ENCODE peak calls at places on chromosomes 12 and 14, in four cellular contexts. R, J, S and A are unnamed samples.

GRCh38 chr12:75011120-75011519 is 198.5 kb downstream of the KCNC2 start:
- DNase-seq in R (no peak), J (no peak), S (no peak), A (no peak)

GRCh38 chr12:40917561-40917960 is 225.3 kb downstream of the CNTN1 start:
- DNase-seq in R (no peak), J (no peak), S (no peak), A (no peak)

GRCh38 chr12:7354521-7354920 is 50.6 kb downstream of the ACSM4 start:
- DNase-seq in R (no peak), J (no peak), S (no peak), A (no peak)

GRCh38 chr12:38664661-38665269 is 240.6 kb downstream of the CPNE8 start:
- DNase-seq in R (peak), J (no peak), S (no peak), A (peak)

GRCh38 chr14:102252834-102253801 is 51.8 kb downstream of the MOK start:
- DNase-seq in R (no peak), J (no peak), S (no peak), A (no peak)

GRCh38 chr12:105427883-105428282 is 97.4 kb downstream of the C12orf75 start:
- DNase-seq in R (no peak), J (no peak), S (no peak), A (no peak)

GRCh38 chr12:75120202-75120774 is 89.4 kb downstream of the KCNC2 start:
- DNase-seq in R (no peak), J (no peak), S (no peak), A (no peak)

GRCh38 chr12:107131832-107132616 is 38.7 kb upstream of the CRY1 start:
- DNase-seq in R (peak), J (peak), S (peak), A (no peak)

GRCh38 chr12:113381237-113381636 is 22.4 kb downstream of the SDS start:
- DNase-seq in R (no peak), J (no peak), S (no peak), A (no peak)

GRCh38 chr12:68259318-68259940 is 6.0 kb upstream of the IL22 start:
- DNase-seq in R (no peak), J (no peak), S (no peak), A (peak)

GRCh38 chr12:112938751-112939150 is 477 bp downstream of the OAS3 start:
- DNase-seq in R (no peak), J (no peak), S (no peak), A (no peak)

GRCh38 chr14:96493178-96493577 is 9.0 kb upstream of the PAPOLA start:
- DNase-seq in R (no peak), J (no peak), S (no peak), A (no peak)

GRCh38 chr14:69079188-69079742 is 73.7 kb downstream of the DCAF5 start:
- DNase-seq in R (no peak), J (no peak), S (no peak), A (no peak)

GRCh38 chr14:91154851-91155625 is 41.2 kb downstream of the DGLUCY start:
- DNase-seq in R (no peak), J (no peak), S (peak), A (no peak)

GRCh38 chr12:127538325-127538724 is 728.6 kb upstream of the TMEM132C start:
- DNase-seq in R (no peak), J (no peak), S (no peak), A (no peak)
- TF ChIP-seq BRCA1 in R (no peak), J (no peak), S (no peak), A (no peak)

DNA sequence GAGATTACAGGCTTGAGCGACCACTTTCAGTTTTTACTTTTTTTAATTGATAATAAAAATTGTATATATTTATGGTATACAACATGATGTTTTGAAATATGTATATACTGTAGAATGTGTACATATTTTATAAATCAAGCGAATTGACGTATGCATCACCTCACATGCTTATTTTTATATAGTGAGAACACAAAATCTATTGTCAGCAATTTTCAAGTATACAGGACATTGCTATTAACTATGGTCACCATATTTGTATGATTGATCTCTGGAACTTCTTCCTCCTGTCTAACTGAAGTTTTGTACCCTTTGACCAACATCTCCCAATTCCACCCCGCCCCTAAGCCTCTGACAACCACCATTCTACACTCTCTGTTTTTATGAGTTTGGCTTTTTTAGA is 56.3 kb upstream of the KICS2 start:
- DNase-seq in R (no peak), J (no peak), S (no peak), A (no peak)
- TF ChIP-seq BRCA1 in R (no peak), J (no peak), S (no peak), A (no peak)

GRCh38 chr14:66426451-66426850 is 59.7 kb upstream of the CCDC196 start:
- DNase-seq in R (no peak), J (no peak), S (no peak), A (no peak)
- TF ChIP-seq BRCA1 in R (no peak), J (no peak), S (no peak), A (no peak)

DNA sequence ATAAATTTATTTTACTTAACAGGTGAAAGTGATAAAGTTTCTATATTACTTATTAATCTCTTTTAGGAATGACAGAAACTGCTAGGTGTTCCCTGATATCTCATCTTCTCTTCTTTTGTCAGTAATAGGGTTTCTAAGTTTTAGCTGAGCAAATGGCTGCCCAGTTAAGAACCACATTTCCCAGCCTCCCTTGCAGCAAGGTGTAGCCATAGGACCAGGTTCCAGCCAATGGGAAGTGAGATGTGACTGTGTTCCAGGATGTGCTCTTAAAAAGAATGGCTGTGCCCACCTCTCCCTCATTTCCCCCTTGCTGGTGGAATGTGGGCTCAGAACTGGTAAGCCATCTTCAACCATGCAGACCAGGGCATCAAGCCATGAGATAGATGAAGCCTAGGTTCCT is 165.6 kb downstream of the HELB start:
- DNase-seq in R (no peak), J (no peak), S (peak), A (no peak)
- TF ChIP-seq BRCA1 in R (no peak), J (no peak), S (no peak), A (no peak)

GRCh38 chr14:104448321-104448720 is 131.2 kb upstream of the C14orf180 start:
- DNase-seq in R (no peak), J (no peak), S (no peak), A (no peak)
- TF ChIP-seq BRCA1 in R (no peak), J (no peak), S (no peak), A (no peak)

DNA sequence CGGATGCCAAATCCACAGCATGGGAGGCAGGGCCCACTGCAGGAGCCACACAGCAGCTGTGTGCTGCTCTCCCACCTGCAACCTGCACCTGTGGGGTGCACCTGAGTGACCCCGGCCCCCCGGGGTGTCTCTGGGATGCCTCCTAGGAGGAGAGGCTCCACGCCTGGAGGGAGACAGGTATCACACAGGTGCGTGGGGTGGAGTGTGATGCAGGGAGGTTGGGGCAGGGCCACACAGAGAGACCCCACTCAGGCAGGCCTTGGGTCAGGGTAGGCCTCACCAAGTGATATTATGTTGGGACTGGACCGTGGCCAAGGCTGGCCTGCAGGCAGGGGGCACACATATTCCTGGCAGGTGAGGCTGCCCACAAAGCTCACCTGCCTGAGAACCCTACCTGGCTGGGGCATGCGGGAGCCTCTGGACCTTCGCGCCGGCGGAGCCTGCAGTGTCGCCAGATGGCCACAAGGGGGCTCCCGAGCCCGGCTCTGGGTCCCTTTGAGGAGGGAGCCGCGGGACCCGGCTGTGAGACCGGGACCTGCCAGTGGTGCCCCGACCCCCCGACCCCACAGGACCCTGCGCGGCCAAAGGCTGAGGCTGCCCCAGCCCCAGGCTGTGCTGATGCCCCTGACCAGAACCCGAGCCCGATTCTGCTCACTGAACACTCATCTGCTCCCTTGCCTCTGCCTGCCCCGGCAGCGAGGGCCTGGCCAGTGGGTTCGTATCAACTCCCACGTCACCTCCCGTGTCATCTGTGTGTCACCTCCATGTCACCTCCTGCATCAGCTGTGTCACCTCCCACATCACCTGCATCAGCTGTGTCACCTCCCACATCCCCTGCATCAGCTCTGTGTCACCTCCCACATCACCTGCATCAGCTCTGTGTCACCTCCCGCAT is 11.4 kb downstream of the TMEM121 start:
- DNase-seq in R (no peak), J (no peak), S (peak), A (no peak)
- TF ChIP-seq BRCA1 in R (no peak), J (no peak), S (no peak), A (no peak)

GRCh38 chr14:81169711-81170103 is 51.1 kb downstream of the GTF2A1 start:
- DNase-seq in R (no peak), J (no peak), S (no peak), A (no peak)

GRCh38 chr14:81170104-81170828 is 50.5 kb downstream of the GTF2A1 start:
- DNase-seq in R (peak), J (peak), S (peak), A (peak)

GRCh38 chr14:81172353-81172752 is 48.4 kb downstream of the GTF2A1 start:
- DNase-seq in R (no peak), J (no peak), S (no peak), A (no peak)

GRCh38 chr14:81170829-81171195 is 49.9 kb downstream of the GTF2A1 start:
- DNase-seq in R (no peak), J (no peak), S (no peak), A (no peak)

GRCh38 chr14:81172881-81173280 is 47.9 kb downstream of the GTF2A1 start:
- DNase-seq in R (no peak), J (no peak), S (no peak), A (no peak)
- TF ChIP-seq BRCA1 in R (no peak), J (no peak), S (no peak), A (no peak)

GRCh38 chr14:100323942-100324307 is 786 bp downstream of the SLC25A47 start:
- DNase-seq in R (no peak), J (no peak), S (no peak), A (no peak)

GRCh38 chr14:100325958-100326357 is 2.8 kb downstream of the SLC25A47 start:
- DNase-seq in R (no peak), J (no peak), S (no peak), A (no peak)

GRCh38 chr14:100327128-100327527 is 4.0 kb downstream of the SLC25A47 start:
- DNase-seq in R (no peak), J (no peak), S (no peak), A (no peak)

GRCh38 chr14:100323121-100323941 is at the start of gene SLC25A47:
- DNase-seq in R (no peak), J (no peak), S (no peak), A (no peak)

DNA sequence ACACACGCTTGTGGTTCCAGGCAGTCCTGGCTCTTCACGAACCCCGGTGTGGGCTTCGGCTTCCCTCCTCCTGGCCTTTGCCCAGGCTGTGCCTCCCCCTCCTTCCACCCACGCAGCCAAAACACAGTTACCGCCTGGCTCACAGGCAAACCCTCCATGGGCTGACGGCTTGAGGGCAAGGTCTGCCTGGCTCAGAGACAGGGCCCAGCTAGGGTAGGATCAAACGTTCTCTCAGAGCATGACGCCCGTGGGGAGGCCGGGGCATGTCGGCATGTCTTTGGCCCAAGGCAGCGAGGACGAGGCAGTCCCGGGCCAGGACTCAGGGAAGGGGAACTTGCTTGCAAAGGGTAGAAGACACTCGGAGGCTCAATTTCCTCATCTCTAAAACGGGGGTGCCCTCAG is 2.1 kb downstream of the SLC25A47 start:
- DNase-seq in R (no peak), J (no peak), S (no peak), A (no peak)
- TF ChIP-seq BRCA1 in R (no peak), J (no peak), S (no peak), A (no peak)